ENCODE peak calls at places on chromosomes 13 and 19, in seven cellular contexts. V is brain microvascular endothelial cell, A is aorta, B is uterus, O is fibroblast of lung, D is SK-N-SH, P is suprapubic skin. U is an unnamed sample.

GRCh38 chr13:79886601-79887000 is 405.6 kb downstream of the NDFIP2 start:
- DNase-seq in V (no peak), A (no peak), B (no peak), O (no peak), D (no peak), P (no peak), U (no peak)

GRCh38 chr13:97205971-97206370 is 16.2 kb upstream of the MBNL2 start:
- DNase-seq in V (peak; percentile 88), A (no peak), B (no peak), O (peak; percentile 68), D (no peak), P (no peak), U (no peak)

GRCh38 chr19:29001006-29001921 is 211.7 kb downstream of the UQCRFS1 start:
- DNase-seq in V (no peak), A (no peak), B (peak; percentile 39), O (no peak), D (no peak), P (no peak), U (no peak)

GRCh38 chr19:48196321-48196761 is 25.9 kb downstream of the ZSWIM9 start:
- DNase-seq in V (no peak), A (no peak), B (no peak), O (no peak), D (peak; percentile 35), P (no peak), U (no peak)

GRCh38 chr19:54938906-54939305 is 8.4 kb downstream of the NLRP7 start:
- DNase-seq in V (no peak), A (no peak), B (no peak), O (no peak), D (no peak), P (no peak), U (no peak)

GRCh38 chr13:112229992-112230872 is 145.9 kb upstream of the SPACA7 start:
- DNase-seq in V (no peak), A (no peak), B (no peak), O (no peak), D (no peak), P (peak; percentile 56), U (no peak)

GRCh38 chr13:106467406-106468122 is 67.9 kb downstream of the EFNB2 start:
- DNase-seq in V (no peak), A (no peak), B (no peak), O (no peak), D (no peak), P (no peak), U (no peak)

GRCh38 chr13:21043898-21044297 is 17.5 kb downstream of the LATS2 start:
- DNase-seq in V (peak; percentile 60), A (no peak), B (no peak), O (peak; percentile 88), D (no peak), P (no peak), U (no peak)

GRCh38 chr13:50268500-50268899 is 253.3 kb downstream of the KCNRG start:
- DNase-seq in V (no peak), A (no peak), B (no peak), O (no peak), D (peak; percentile 14), P (no peak), U (no peak)

GRCh38 chr13:33285420-33286124 is at the start of gene STARD13:
- DNase-seq in V (peak; percentile 98), A (peak; percentile 96), B (peak; percentile 94), O (peak; percentile 98), D (peak; percentile 51), P (peak; percentile 96), U (peak; percentile 98)

GRCh38 chr13:59318320-59318930 is 845.3 kb downstream of the DIAPH3 start:
- DNase-seq in V (peak; percentile 68), A (peak; percentile 69), B (no peak), O (peak; percentile 39), D (peak; percentile 44), P (no peak), U (no peak)

GRCh38 chr19:35449347-35450043 is 1.4 kb downstream of the FFAR2 start:
- DNase-seq in V (no peak), A (no peak), B (no peak), O (no peak), D (peak; percentile 37), P (no peak), U (no peak)

GRCh38 chr13:74771964-74772363 is 637.8 kb upstream of the KLF12 start:
- DNase-seq in V (peak; percentile 57), A (no peak), B (no peak), O (peak; percentile 87), D (no peak), P (no peak), U (no peak)

DNA sequence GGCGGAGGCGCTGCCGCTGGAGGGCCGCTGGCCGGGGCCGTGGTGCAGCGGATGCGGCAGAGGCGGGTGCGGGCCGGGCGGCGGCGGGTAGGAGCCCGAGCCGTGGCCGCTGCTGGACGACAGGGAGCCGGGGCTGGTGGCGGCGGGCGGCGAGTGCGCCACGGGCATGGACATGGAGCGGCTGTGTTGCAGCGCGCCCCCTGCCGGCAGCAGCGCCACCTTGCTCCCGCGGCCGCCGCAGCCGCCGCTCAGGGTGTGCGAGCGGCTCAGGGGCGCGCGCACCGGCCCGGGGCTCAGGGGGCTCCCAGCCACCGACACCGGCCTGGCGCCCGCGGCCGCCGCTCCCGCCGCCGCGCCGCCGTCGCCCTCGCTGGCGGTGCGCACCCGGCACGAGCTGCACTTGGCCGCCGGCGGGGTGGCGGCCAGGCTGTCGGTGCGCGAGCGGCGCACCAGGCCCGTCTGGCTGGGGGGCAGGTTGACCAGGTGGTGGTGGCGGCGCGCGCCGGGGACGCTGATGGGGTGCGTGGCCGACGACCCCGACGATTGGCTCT is 1.7 kb downstream of the IRS2 start:
- DNase-seq in V (peak; percentile 42), A (peak; percentile 90), B (peak; percentile 79), O (peak; percentile 72), D (peak; percentile 88), P (no peak), U (peak; percentile 84)
- H3K27ac ChIP-seq in V (no peak overlapping the region), A (peak overlapping the region; percentile 98), B (peak overlapping the region; percentile 98), O (no peak overlapping the region), D (peak overlapping the region; percentile 96), P (peak overlapping the region; percentile 91), U (peak overlapping the region; percentile 76)

DNA sequence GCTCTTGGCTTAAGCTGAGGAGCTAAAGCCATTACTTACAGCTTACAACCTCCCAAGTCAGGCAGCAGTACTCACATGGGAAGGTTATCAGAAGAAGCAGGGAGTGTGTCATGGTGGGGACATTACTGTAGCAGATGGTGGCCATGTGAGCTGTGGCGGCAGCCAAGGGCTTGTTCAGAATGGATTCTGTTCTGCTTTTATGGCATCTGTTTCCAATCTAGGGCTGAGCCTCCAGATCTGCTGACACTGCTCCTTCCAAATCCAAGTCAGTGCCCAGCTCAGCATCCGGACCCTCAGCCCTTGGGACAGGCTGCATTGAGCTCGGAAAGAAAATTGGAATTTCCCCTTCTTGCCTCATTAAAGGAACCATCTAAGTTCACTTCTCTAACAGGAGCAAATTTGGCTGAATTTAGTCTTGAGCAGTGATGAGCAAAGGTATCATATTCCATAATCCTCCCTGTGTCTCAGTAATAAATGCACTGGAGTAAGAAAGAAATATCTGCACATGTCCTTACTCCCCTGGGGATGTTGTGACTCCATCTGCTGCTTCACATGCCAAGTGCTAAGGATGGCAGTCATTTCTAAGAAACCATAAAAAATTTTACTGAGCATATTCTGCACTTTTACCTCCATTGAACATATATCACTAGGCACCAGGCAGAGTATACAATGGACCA is 73.9 kb downstream of the KCTD12 start:
- DNase-seq in V (no peak), A (peak; percentile 81), B (peak; percentile 35), O (no peak), D (peak; percentile 55), P (peak; percentile 86), U (peak; percentile 79)
- H3K27me3 ChIP-seq in V (no peaks in the 10 kb centered on the region), A (no peaks in the 10 kb centered on the region), B (no peaks in the 10 kb centered on the region), O (peaks cover 2% of the 10 kb centered on the region), D (no peaks in the 10 kb centered on the region), P (no peaks in the 10 kb centered on the region), U (no peaks in the 10 kb centered on the region)

DNA sequence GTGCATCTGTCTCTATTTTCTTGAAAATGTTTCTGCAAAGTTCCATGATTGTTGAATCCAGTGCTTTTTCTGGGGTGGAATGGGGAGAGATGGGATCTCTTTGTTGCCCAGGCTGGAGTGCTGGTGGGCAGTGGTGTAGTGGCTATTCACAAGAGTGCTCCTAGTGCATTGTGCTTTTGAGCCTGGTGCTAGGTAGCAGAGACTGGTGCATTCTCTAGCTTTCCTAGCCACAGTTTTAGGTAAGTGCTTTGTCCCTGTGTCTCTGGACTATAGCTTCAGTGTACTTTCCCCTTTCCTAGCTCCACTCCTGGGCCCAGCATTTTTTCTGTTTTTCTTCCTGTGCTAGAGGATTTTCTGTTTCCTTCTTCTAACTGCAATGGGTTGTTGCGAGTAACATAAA is 825.6 kb downstream of the SLITRK6 start:
- DNase-seq in V (no peak), A (no peak), B (no peak), O (no peak), D (no peak), P (no peak), U (no peak)
- H3K27ac ChIP-seq in V (no peak overlapping the region), A (no peak overlapping the region), B (no peak overlapping the region), O (no peak overlapping the region), D (no peak overlapping the region), P (no peak overlapping the region), U (no peak overlapping the region)

GRCh38 chr13:24232037-24232436 is 71.5 kb downstream of the SPATA13 start:
- DNase-seq in V (no peak), A (no peak), B (no peak), O (no peak), D (no peak), P (no peak), U (no peak)

GRCh38 chr13:24230428-24231072 is 70.0 kb downstream of the SPATA13 start:
- DNase-seq in V (no peak), A (no peak), B (no peak), O (no peak), D (no peak), P (no peak), U (no peak)

GRCh38 chr13:24233351-24233901 is 72.9 kb downstream of the SPATA13 start:
- DNase-seq in V (peak; percentile 59), A (no peak), B (peak; percentile 45), O (peak; percentile 76), D (no peak), P (no peak), U (no peak)

GRCh38 chr13:24232474-24232873 is 72.0 kb downstream of the SPATA13 start:
- DNase-seq in V (no peak), A (no peak), B (no peak), O (no peak), D (no peak), P (no peak), U (no peak)

GRCh38 chr13:24234200-24234915 is 73.8 kb downstream of the SPATA13 start:
- DNase-seq in V (no peak), A (no peak), B (no peak), O (no peak), D (no peak), P (no peak), U (no peak)
- H3K27me3 ChIP-seq in V (no peaks in the 10 kb centered on the region), A (no peaks in the 10 kb centered on the region), B (no peaks in the 10 kb centered on the region), O (no peaks in the 10 kb centered on the region), D (no peaks in the 10 kb centered on the region), P (no peaks in the 10 kb centered on the region), U (no peaks in the 10 kb centered on the region)

DNA sequence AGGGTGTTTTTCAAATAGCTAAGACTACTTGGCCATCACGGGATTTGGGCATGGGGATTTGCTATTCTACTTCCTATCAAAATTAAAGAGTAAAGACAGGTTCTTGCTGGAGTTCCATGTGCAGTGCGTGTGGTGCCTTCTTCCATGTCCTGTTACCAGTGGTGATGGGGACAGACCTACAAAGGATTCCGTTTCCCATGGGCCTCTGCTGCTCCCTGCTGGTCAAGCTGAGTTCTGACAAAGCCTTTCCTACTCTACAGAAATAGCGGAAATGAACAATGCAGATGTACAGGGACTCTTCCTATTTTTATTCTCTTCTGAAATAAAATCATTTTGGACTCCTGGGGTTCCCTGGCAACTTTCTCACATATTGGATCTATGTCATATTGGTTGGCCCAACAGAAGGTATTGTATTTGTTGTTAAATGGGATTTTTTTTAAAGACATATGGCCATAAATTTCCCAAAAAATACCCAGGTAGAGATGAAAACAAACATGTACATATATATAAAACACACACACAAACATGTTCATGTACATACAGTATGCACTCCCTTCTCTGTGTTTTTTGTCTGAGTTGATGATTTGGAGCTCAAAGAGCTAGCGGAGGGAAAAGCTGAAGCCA is 90.5 kb upstream of the SLC15A1 start:
- DNase-seq in V (peak; percentile 67), A (peak; percentile 80), B (peak; percentile 74), O (peak; percentile 65), D (peak; percentile 72), P (no peak), U (peak; percentile 80)
- H3K27ac ChIP-seq in V (no peak overlapping the region), A (no peak overlapping the region), B (no peak overlapping the region), O (no peak overlapping the region), D (no peak overlapping the region), P (no peak overlapping the region), U (no peak overlapping the region)